ENCODE peak calls at places on chromosome 12, in six cellular contexts. I is HCT116, B is transverse colon, J is right lobe of liver, V is tibial artery, N is ovary. F is an unnamed sample.

GRCh38 chr12:118356809-118357326 is 15.8 kb downstream of the TAOK3 start:
- DNase-seq in B (no peak), N (no peak), V (no peak), I (no peak), J (no peak), F (no peak)

GRCh38 chr12:5586201-5586600 is 154.3 kb downstream of the NTF3 start:
- DNase-seq in N (no peak), V (no peak), I (no peak), J (no peak), B (no peak), F (no peak)

GRCh38 chr12:94208433-94208921 is 60.1 kb downstream of the PLXNC1 start:
- DNase-seq in N (peak), B (no peak), I (no peak), V (no peak), J (no peak), F (no peak)

GRCh38 chr12:131035268-131035681 is 81.6 kb downstream of the ADGRD1 start:
- DNase-seq in I (no peak), N (no peak), J (no peak), B (no peak), V (no peak), F (no peak)

GRCh38 chr12:86376052-86376451 is 119.9 kb upstream of the MGAT4C start:
- DNase-seq in J (no peak), I (peak), N (no peak), B (no peak), V (no peak), F (no peak)

GRCh38 chr12:109287181-109287580 is 21.9 kb downstream of the FOXN4 start:
- DNase-seq in N (no peak), V (no peak), J (no peak), I (no peak), B (no peak), F (no peak)

GRCh38 chr12:84955298-84955697 is 42.7 kb upstream of the SLC6A15 start:
- DNase-seq in J (no peak), I (no peak), B (no peak), V (no peak), N (no peak), F (no peak)

GRCh38 chr12:103556890-103557667 is 30.0 kb upstream of the STAB2 start:
- DNase-seq in V (no peak), N (no peak), I (no peak), B (no peak), J (no peak), F (no peak)

GRCh38 chr12:108694812-108695278 is 36.5 kb downstream of the CORO1C start:
- DNase-seq in I (no peak), V (no peak), J (no peak), B (no peak), N (no peak), F (no peak)

GRCh38 chr12:42698213-42698612 is 108.7 kb upstream of the PRICKLE1 start:
- DNase-seq in V (no peak), N (no peak), J (no peak), B (no peak), I (no peak), F (no peak)

GRCh38 chr12:8034802-8035201 is 2.3 kb downstream of the FOXJ2 start:
- DNase-seq in B (no peak), J (no peak), I (no peak), V (no peak), N (no peak), F (no peak)

GRCh38 chr12:109637341-109637740 is 63.7 kb downstream of the MVK start:
- DNase-seq in J (no peak), B (no peak), N (no peak), I (no peak), V (no peak), F (no peak)

GRCh38 chr12:2319747-2320146 is 267.0 kb downstream of the CACNA1C start:
- DNase-seq in B (no peak), N (no peak), V (no peak), J (no peak), I (no peak), F (no peak)

GRCh38 chr12:78271546-78271945 is 440.9 kb downstream of the NAV3 start:
- DNase-seq in N (no peak), J (no peak), V (no peak), I (no peak), B (no peak), F (no peak)

GRCh38 chr12:116714175-116714574 is 23.7 kb downstream of the SPRING1 start:
- DNase-seq in J (no peak), B (no peak), N (no peak), I (no peak), V (no peak), F (no peak)

GRCh38 chr12:1566449-1567135 is 27.8 kb downstream of the FBXL14 start:
- DNase-seq in I (no peak), V (no peak), J (no peak), B (no peak), N (no peak), F (no peak)

GRCh38 chr12:52081263-52081733 is 1.8 kb downstream of the SMIM41 start:
- DNase-seq in J (no peak), N (peak), V (no peak), B (no peak), I (no peak), F (no peak)

GRCh38 chr12:63989301-63989845 is 144.9 kb downstream of the SRGAP1 start:
- DNase-seq in J (no peak), V (no peak), I (no peak), B (no peak), N (no peak), F (no peak)

GRCh38 chr12:24931666-24932405 is 17.1 kb downstream of the BCAT1 start:
- DNase-seq in N (no peak), B (no peak), J (no peak), V (no peak), I (no peak), F (no peak)

GRCh38 chr12:66132408-66132807 is 1.9 kb upstream of the LLPH start:
- DNase-seq in V (no peak), B (no peak), I (peak), N (no peak), J (no peak), F (no peak)

GRCh38 chr12:110575326-110575725 is 7.8 kb downstream of the PPTC7 start:
- DNase-seq in B (no peak), I (no peak), N (no peak), V (no peak), J (peak), F (no peak)

GRCh38 chr12:61097991-61098580 is 1162.1 kb upstream of the USP15 start:
- DNase-seq in V (no peak), J (no peak), N (no peak), B (no peak), I (no peak), F (no peak)

GRCh38 chr12:27998170-27999110 is 25.9 kb upstream of the PTHLH start:
- DNase-seq in I (no peak), J (no peak), V (no peak), B (no peak), N (no peak), F (no peak)

GRCh38 chr12:33476058-33476457 is 36.4 kb upstream of the SYT10 start:
- DNase-seq in B (no peak), N (no peak), J (no peak), I (no peak), V (no peak), F (no peak)

GRCh38 chr12:14962180-14962579 is 779 bp upstream of the ARHGDIB start:
- DNase-seq in J (no peak), N (no peak), V (no peak), B (no peak), I (no peak), F (no peak)

GRCh38 chr12:9717070-9717925 is 15.6 kb downstream of the CLECL1 start:
- DNase-seq in V (no peak), N (no peak), B (no peak), I (no peak), J (no peak), F (no peak)

GRCh38 chr12:4112290-4112689 is 161.3 kb upstream of the CCND2 start:
- DNase-seq in J (no peak), V (no peak), B (no peak), N (no peak), I (no peak), F (no peak)

GRCh38 chr12:2551097-2551496 is 243.7 kb upstream of the FKBP4 start:
- DNase-seq in V (no peak), J (no peak), I (no peak), B (no peak), N (no peak), F (no peak)

GRCh38 chr12:26880625-26881024 is 47.6 kb upstream of the ITPR2 start:
- DNase-seq in N (no peak), B (no peak), J (no peak), V (no peak), I (no peak), F (no peak)

GRCh38 chr12:75790219-75790618 is 241.4 kb downstream of the PHLDA1 start:
- DNase-seq in B (no peak), N (no peak), V (no peak), I (no peak), J (no peak), F (no peak)

GRCh38 chr12:68824131-68824530 is 16.2 kb downstream of the MDM2 start:
- DNase-seq in N (no peak), I (no peak), J (no peak), B (no peak), V (no peak), F (no peak)
- H3K27ac ChIP-seq in N (no peak), I (no peak), J (no peak), B (no peak), V (no peak), F (no peak)

GRCh38 chr12:125860672-125861288 is 795.5 kb downstream of the AACS start:
- DNase-seq in V (no peak), I (no peak), N (no peak), B (no peak), J (peak), F (no peak)
- TF ChIP-seq CTCF in V (no peak), I (no peak), N (no peak), B (no peak), J (no peak), F (no peak)

GRCh38 chr12:132176358-132176919 is 32.2 kb downstream of the NOC4L start:
- DNase-seq in V (no peak), J (no peak), N (no peak), B (no peak), I (no peak), F (no peak)

GRCh38 chr12:132176920-132177551 is 32.8 kb downstream of the NOC4L start:
- DNase-seq in I (no peak), V (no peak), B (no peak), N (no peak), J (no peak), F (no peak)

GRCh38 chr12:132178801-132179401 is 34.6 kb downstream of the NOC4L start:
- DNase-seq in V (no peak), N (no peak), B (no peak), I (no peak), J (no peak), F (no peak)

GRCh38 chr12:132179431-132180362 is 35.4 kb downstream of the NOC4L start:
- DNase-seq in N (no peak), J (no peak), I (no peak), B (no peak), V (no peak), F (no peak)

GRCh38 chr12:132178314-132178713 is 34.1 kb downstream of the NOC4L start:
- DNase-seq in I (no peak), J (no peak), B (no peak), N (no peak), V (no peak), F (no peak)
- H3K4me3 ChIP-seq in I (no peak), J (no peak), B (no peak), N (no peak), V (no peak), F (no peak)

GRCh38 chr12:113899042-113899843 is 66.9 kb downstream of the RBM19 start:
- DNase-seq in J (no peak), I (no peak), V (no peak), B (no peak), N (no peak), F (no peak)
- H3K27ac ChIP-seq in J (no peak), I (no peak), V (no peak), B (no peak), N (no peak), F (no peak)